ENCODE peak calls at places on chromosome 5, in eight cellular contexts. E is prostate gland, I is tibial nerve, Z is adrenal gland, O is A549, U is body of pancreas, R is endodermal cell, F is left ventricle myocardium inferior. P is an unnamed sample.

GRCh38 chr5:145157841-145158240 is 677.3 kb downstream of the PRELID2 start:
- DNase-seq in E (no peak), I (no peak), Z (no peak), O (no peak), U (no peak), R (no peak), F (no peak), P (no peak)

GRCh38 chr5:76785493-76785892 is 33.3 kb upstream of the F2RL1 start:
- DNase-seq in E (no peak), I (no peak), Z (no peak), O (peak), U (peak), R (no peak), F (no peak), P (peak)

GRCh38 chr5:81302596-81302995 is 1.2 kb downstream of the ZCCHC9 start:
- DNase-seq in E (no peak), I (no peak), Z (no peak), O (no peak), U (no peak), R (no peak), F (no peak), P (no peak)

GRCh38 chr5:79857692-79858091 is 133.4 kb downstream of the MTX3 start:
- DNase-seq in E (no peak), I (no peak), Z (no peak), O (no peak), U (no peak), R (no peak), F (no peak), P (no peak)

GRCh38 chr5:40834391-40834848 is 602 bp downstream of the RPL37 start:
- DNase-seq in E (no peak), I (no peak), Z (peak), O (no peak), U (peak), R (no peak), F (no peak), P (peak)

GRCh38 chr5:181133610-181134231 is 2.8 kb upstream of the OR2V1 start:
- DNase-seq in E (no peak), I (peak), Z (peak), O (peak), U (peak), R (no peak), F (peak), P (peak)

GRCh38 chr5:146647656-146648199 is 131.7 kb upstream of the GPR151 start:
- DNase-seq in E (no peak), I (no peak), Z (no peak), O (no peak), U (no peak), R (no peak), F (no peak), P (no peak)

GRCh38 chr5:65833780-65834179 is 92.6 kb upstream of the ERBIN start:
- DNase-seq in E (no peak), I (no peak), Z (no peak), O (no peak), U (no peak), R (no peak), F (no peak), P (no peak)

GRCh38 chr5:95669540-95669939 is 13.3 kb downstream of the SPATA9 start:
- DNase-seq in E (peak), I (peak), Z (peak), O (no peak), U (peak), R (peak), F (peak), P (peak)

GRCh38 chr5:94968507-94969095 is 316.3 kb downstream of the MCTP1 start:
- DNase-seq in E (peak), I (no peak), Z (peak), O (peak), U (peak), R (peak), F (no peak), P (peak)

GRCh38 chr5:31029925-31030324 is 163.6 kb upstream of the CDH6 start:
- DNase-seq in E (no peak), I (no peak), Z (no peak), O (no peak), U (no peak), R (peak), F (no peak), P (no peak)

GRCh38 chr5:117380316-117380715 is 805.7 kb upstream of the SEMA6A start:
- DNase-seq in E (no peak), I (no peak), Z (no peak), O (no peak), U (no peak), R (no peak), F (no peak), P (no peak)

GRCh38 chr5:149147673-149148072 is 6.4 kb downstream of the ABLIM3 start:
- DNase-seq in E (no peak), I (no peak), Z (no peak), O (no peak), U (no peak), R (no peak), F (no peak), P (no peak)

GRCh38 chr5:79720096-79720495 is 30.5 kb downstream of the CMYA5 start:
- DNase-seq in E (no peak), I (no peak), Z (no peak), O (no peak), U (no peak), R (no peak), F (no peak), P (no peak)

GRCh38 chr5:90510438-90510837 is 18.9 kb downstream of the LYSMD3 start:
- DNase-seq in E (no peak), I (no peak), Z (no peak), O (no peak), U (no peak), R (no peak), F (no peak), P (no peak)

GRCh38 chr5:1727571-1727970 is 72.1 kb downstream of the MRPL36 start:
- DNase-seq in E (peak), I (no peak), Z (peak), O (no peak), U (no peak), R (peak), F (no peak), P (no peak)

GRCh38 chr5:58986281-58986680 is 403.4 kb downstream of the RAB3C start:
- DNase-seq in E (no peak), I (no peak), Z (no peak), O (no peak), U (no peak), R (no peak), F (no peak), P (no peak)

GRCh38 chr5:107875834-107876233 is 205.1 kb upstream of the EFNA5 start:
- DNase-seq in E (no peak), I (no peak), Z (no peak), O (no peak), U (no peak), R (peak), F (no peak), P (peak)

GRCh38 chr5:2093859-2094615 is 211.3 kb upstream of the IRX4 start:
- DNase-seq in E (no peak), I (no peak), Z (peak), O (no peak), U (no peak), R (no peak), F (no peak), P (no peak)

GRCh38 chr5:55427157-55427556 is 107.6 kb downstream of the PLPP1 start:
- DNase-seq in E (no peak), I (no peak), Z (peak), O (no peak), U (peak), R (no peak), F (no peak), P (peak)

GRCh38 chr5:112921833-112922817 is at the start of gene REEP5:
- DNase-seq in E (peak), I (peak), Z (peak), O (peak), U (peak), R (peak), F (peak), P (peak)

GRCh38 chr5:39073759-39074008 is 515 bp downstream of the RICTOR start:
- DNase-seq in E (no peak), I (no peak), Z (no peak), O (no peak), U (no peak), R (no peak), F (no peak), P (no peak)

GRCh38 chr5:50963647-50964584 is 297.5 kb downstream of the PARP8 start:
- DNase-seq in E (no peak), I (no peak), Z (no peak), O (no peak), U (no peak), R (peak), F (no peak), P (peak)

GRCh38 chr5:102811962-102812361 is 56.9 kb downstream of the PAM start:
- DNase-seq in E (no peak), I (no peak), Z (no peak), O (peak), U (no peak), R (no peak), F (no peak), P (no peak)

GRCh38 chr5:133370904-133371303 is 241.4 kb downstream of the FSTL4 start:
- DNase-seq in E (no peak), I (no peak), Z (no peak), O (no peak), U (no peak), R (no peak), F (no peak), P (no peak)

GRCh38 chr5:109467058-109467457 is 57.3 kb upstream of the PJA2 start:
- DNase-seq in E (no peak), I (no peak), Z (no peak), O (no peak), U (no peak), R (no peak), F (no peak), P (no peak)

DNA sequence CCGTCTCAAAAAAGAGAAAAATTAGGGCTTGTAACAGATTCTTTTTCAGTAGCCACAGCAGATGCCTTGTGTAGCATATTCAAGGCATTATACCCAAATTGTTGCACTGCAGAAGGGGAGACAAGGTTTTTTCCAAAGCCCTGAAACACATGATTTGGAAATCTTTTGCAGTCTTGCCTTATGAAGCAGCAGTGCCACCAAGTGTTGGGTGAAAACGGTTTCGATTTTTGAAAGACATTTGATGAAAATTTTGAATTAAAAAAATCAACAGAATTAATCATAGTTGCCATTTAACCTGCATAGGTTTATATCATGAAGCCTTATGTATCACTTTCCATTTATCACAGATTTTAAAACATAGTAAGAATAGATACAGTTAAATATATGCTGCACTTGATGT is 479.5 kb downstream of the TAF11L14 start:
- DNase-seq in E (no peak), I (no peak), Z (no peak), O (no peak), U (no peak), R (no peak), F (no peak), P (peak)
- TF ChIP-seq CTCF in E (no peak), I (no peak), Z (peak), O (peak), U (no peak), R (peak), F (no peak), P (peak)

DNA sequence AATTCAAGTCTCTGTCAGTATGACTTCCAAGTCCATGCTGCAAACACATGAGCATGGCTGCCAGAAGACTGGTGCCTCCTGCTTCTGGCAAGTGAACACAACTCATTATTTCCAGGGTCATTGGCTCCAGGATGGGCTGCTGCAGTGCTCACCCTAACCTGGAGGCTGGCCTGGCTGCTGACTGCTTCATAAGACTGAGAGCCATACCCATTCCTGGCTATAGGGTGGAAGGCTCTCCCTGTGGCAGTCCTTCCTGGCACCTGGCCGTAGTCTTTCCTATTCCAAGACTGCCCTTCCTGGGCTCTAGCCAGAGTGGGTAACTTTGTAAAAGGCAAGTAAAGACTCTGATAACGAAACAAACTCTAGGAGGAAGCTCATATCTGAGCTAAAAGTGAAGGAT is 51.2 kb downstream of the CXXC5 start:
- DNase-seq in E (no peak), I (no peak), Z (no peak), O (no peak), U (no peak), R (peak), F (no peak), P (no peak)
- H3K27ac ChIP-seq in E (no peak), I (no peak), Z (no peak), O (no peak), U (peak), R (no peak), F (peak), P (peak)

DNA sequence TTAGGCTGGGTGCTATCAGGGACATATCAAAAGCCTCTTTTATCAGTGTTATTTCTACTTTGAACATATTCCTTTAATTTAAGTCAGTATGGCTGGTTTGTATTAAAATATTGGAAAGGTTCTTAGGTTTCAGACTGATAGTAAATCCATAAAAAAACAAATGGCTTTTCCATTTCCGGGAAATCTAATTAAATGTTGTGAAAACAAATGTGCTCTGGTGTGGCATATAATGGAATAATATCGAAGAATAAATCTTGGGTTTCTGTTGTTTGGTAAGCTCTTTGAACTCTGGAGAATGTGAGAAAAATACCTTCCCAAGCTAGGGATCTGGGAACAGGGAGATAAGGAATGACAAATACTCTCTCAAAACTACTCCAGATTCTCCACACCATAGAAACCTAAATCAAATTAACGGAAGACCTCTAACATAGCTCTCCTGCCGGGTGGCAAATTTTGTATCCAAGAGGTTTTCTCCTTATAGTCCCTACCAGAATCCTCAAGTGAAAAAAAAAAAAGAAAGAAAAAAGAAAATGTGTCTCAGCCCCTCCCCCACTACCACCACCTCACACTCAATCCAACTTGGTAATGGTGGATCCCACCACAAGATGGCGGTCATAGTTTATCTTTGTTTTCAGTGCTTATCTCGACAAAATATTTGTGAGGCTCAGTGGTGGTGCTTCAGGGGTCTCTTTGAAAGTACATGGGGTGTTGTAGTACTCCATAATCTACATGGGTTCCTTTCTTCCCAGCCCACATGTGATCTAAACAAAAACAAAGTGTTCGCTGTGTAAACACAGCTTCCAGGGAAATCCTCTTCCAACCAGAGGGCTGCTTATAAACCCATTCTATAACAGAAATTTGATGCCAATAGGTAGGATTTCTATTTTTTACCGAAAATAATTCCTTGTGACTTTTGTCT is 54.6 kb upstream of the FST start:
- DNase-seq in E (no peak), I (no peak), Z (no peak), O (no peak), U (peak), R (peak), F (no peak), P (peak)
- TF ChIP-seq CTCF in E (no peak), I (peak), Z (peak), O (peak), U (no peak), R (peak), F (no peak), P (peak)

DNA sequence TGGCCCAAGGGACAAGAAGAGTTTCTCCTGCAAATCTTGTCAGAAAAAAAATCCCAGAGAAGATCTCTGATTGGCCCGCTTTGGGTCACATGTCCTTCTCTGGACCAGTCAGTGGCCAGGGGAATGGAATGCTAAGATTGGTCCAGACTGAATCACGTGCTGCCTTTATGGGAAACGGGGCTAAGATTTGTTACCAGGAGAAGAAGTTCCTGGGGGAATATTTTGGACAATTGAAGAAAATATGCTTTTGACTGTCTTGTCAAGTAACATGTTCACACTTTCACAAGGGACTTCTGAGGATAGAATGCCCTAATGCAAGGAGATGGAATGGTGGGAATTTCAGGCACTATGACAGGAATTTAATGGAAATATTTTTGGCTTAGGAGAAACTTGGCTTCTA is 74.1 kb upstream of the SH3PXD2B start:
- DNase-seq in E (no peak), I (no peak), Z (no peak), O (peak), U (no peak), R (peak), F (no peak), P (no peak)
- H3K27ac ChIP-seq in E (no peak), I (no peak), Z (no peak), O (no peak), U (no peak), R (no peak), F (peak), P (no peak)

P was measured in hepatocyte.